ENCODE peak calls at places on chromosome 11, in six cellular contexts. R is activated CD4-positive, alpha-beta T cell treated with anti-CD3 and anti-CD28 coated beads, Interleukin-2, amount 50 U/mL, for 1 hour; O is activated T-helper 1 cell treated with anti-CD3 and anti-CD28 coated beads, Interleukin-2, amount 50 U/mL, for 16 hours; W is left ventricle myocardium inferior; L is COR-L47; P is MCF 10A. F is an unnamed sample.

GRCh38 chr11:128451651-128452470 is 135.5 kb downstream of the ETS1 start:
- DNase-seq in L (no peak), P (no peak), O (no peak), R (no peak), W (peak), F (peak)

GRCh38 chr11:118008271-118008903 is 22.2 kb downstream of the IL10RA start:
- DNase-seq in R (no peak), O (no peak), W (no peak), L (no peak), P (no peak), F (no peak)

GRCh38 chr11:10072142-10072541 is 221.9 kb downstream of the SBF2 start:
- DNase-seq in L (no peak), P (peak), O (no peak), W (no peak), R (no peak), F (peak)

GRCh38 chr11:112129656-112130055 is 34.2 kb downstream of the IL18 start:
- DNase-seq in W (no peak), L (no peak), O (no peak), R (no peak), P (no peak), F (no peak)

GRCh38 chr11:103202048-103202651 is 92.9 kb downstream of the DYNC2H1 start:
- DNase-seq in W (no peak), P (peak), L (peak), O (no peak), R (no peak), F (peak)

GRCh38 chr11:107769189-107769588 is 57.3 kb upstream of the SLN start:
- DNase-seq in W (no peak), P (peak), O (no peak), R (no peak), L (no peak), F (peak)

GRCh38 chr11:115162919-115163318 is 341.3 kb downstream of the CADM1 start:
- DNase-seq in R (no peak), P (peak), L (no peak), O (no peak), W (no peak), F (no peak)

GRCh38 chr11:130601141-130601540 is 152.7 kb downstream of the ADAMTS15 start:
- DNase-seq in O (no peak), R (no peak), P (no peak), L (no peak), W (peak), F (peak)

GRCh38 chr11:67379061-67380058 is 6.0 kb upstream of the CLCF1 start:
- DNase-seq in O (no peak), L (no peak), W (no peak), R (no peak), P (peak), F (no peak)

GRCh38 chr11:60172011-60172410 is 10.9 kb downstream of the MS4A6A start:
- DNase-seq in O (no peak), L (no peak), W (no peak), P (no peak), R (no peak), F (no peak)

GRCh38 chr11:34653851-34654490 is 33.1 kb downstream of the EHF start:
- DNase-seq in P (peak), O (no peak), W (no peak), L (no peak), R (no peak), F (peak)

GRCh38 chr11:68266121-68266891 is 5.5 kb downstream of the C11orf24 start:
- DNase-seq in L (no peak), O (no peak), W (no peak), R (no peak), P (no peak), F (no peak)

GRCh38 chr11:73463359-73463758 is 87.2 kb downstream of the RELT start:
- DNase-seq in L (no peak), W (no peak), R (no peak), O (no peak), P (peak), F (peak)

GRCh38 chr11:118908264-118908663 is 17.5 kb downstream of the BCL9L start:
- DNase-seq in P (no peak), W (no peak), O (no peak), R (no peak), L (no peak), F (no peak)

F was measured in cardiac fibroblast.